ENCODE peak calls at places on chromosome 1, in nine cellular contexts. One of them, this sample, is unnamed.

GRCh38 chr1:5658340-5659316 is 333.6 kb downstream of the NPHP4 start:
- DNase-seq in ecto neural progenitor cell: no peak
- DNase-seq in neuronal stem cell: no peak
- DNase-seq in germinal center: no peak
- DNase-seq in activated naive CD8-positive, alpha-beta T cell treated with anti-CD3 and anti-CD28 coated beads for 36 hours: no peak
- DNase-seq in aorta: no peak
- DNase-seq in left ventricle myocardium inferior: no peak
- DNase-seq in activated CD4-positive, alpha-beta T cell treated with anti-CD3 and anti-CD28 coated beads, Interleukin-2, amount 50 U/mL, for 4 hours: no peak
- DNase-seq in WTC11: no peak
- DNase-seq in this sample: no peak

GRCh38 chr1:207962716-207963428 is 51.9 kb upstream of the CD34 start:
- DNase-seq in activated naive CD8-positive, alpha-beta T cell treated with anti-CD3 and anti-CD28 coated beads for 36 hours: no peak
- DNase-seq in aorta: peak; percentile 71
- DNase-seq in WTC11: peak; percentile 26
- DNase-seq in activated CD4-positive, alpha-beta T cell treated with anti-CD3 and anti-CD28 coated beads, Interleukin-2, amount 50 U/mL, for 4 hours: no peak
- DNase-seq in germinal center: peak; percentile 30
- DNase-seq in ecto neural progenitor cell: no peak
- DNase-seq in left ventricle myocardium inferior: peak; percentile 59
- DNase-seq in neuronal stem cell: no peak
- DNase-seq in this sample: no peak

GRCh38 chr1:87203890-87204289 is 124.8 kb upstream of the LMO4 start:
- DNase-seq in WTC11: no peak
- DNase-seq in left ventricle myocardium inferior: no peak
- DNase-seq in germinal center: no peak
- DNase-seq in activated naive CD8-positive, alpha-beta T cell treated with anti-CD3 and anti-CD28 coated beads for 36 hours: no peak
- DNase-seq in aorta: peak; percentile 49
- DNase-seq in ecto neural progenitor cell: peak; percentile 5
- DNase-seq in neuronal stem cell: no peak
- DNase-seq in activated CD4-positive, alpha-beta T cell treated with anti-CD3 and anti-CD28 coated beads, Interleukin-2, amount 50 U/mL, for 4 hours: no peak
- DNase-seq in this sample: no peak

GRCh38 chr1:17135530-17135929 is 16.3 kb upstream of the PADI2 start:
- DNase-seq in germinal center: no peak
- DNase-seq in left ventricle myocardium inferior: no peak
- DNase-seq in aorta: no peak
- DNase-seq in activated CD4-positive, alpha-beta T cell treated with anti-CD3 and anti-CD28 coated beads, Interleukin-2, amount 50 U/mL, for 4 hours: no peak
- DNase-seq in neuronal stem cell: no peak
- DNase-seq in WTC11: no peak
- DNase-seq in activated naive CD8-positive, alpha-beta T cell treated with anti-CD3 and anti-CD28 coated beads for 36 hours: no peak
- DNase-seq in ecto neural progenitor cell: no peak
- DNase-seq in this sample: no peak

GRCh38 chr1:16441312-16441641 is 753 bp downstream of the NECAP2 start:
- DNase-seq in ecto neural progenitor cell: no peak
- DNase-seq in germinal center: no peak
- DNase-seq in activated CD4-positive, alpha-beta T cell treated with anti-CD3 and anti-CD28 coated beads, Interleukin-2, amount 50 U/mL, for 4 hours: no peak
- DNase-seq in activated naive CD8-positive, alpha-beta T cell treated with anti-CD3 and anti-CD28 coated beads for 36 hours: no peak
- DNase-seq in aorta: no peak
- DNase-seq in neuronal stem cell: no peak
- DNase-seq in WTC11: no peak
- DNase-seq in left ventricle myocardium inferior: no peak
- DNase-seq in this sample: no peak

GRCh38 chr1:244065063-244065788 is 14.1 kb downstream of the ZBTB18 start:
- DNase-seq in left ventricle myocardium inferior: no peak
- DNase-seq in ecto neural progenitor cell: no peak
- DNase-seq in aorta: no peak
- DNase-seq in germinal center: no peak
- DNase-seq in activated CD4-positive, alpha-beta T cell treated with anti-CD3 and anti-CD28 coated beads, Interleukin-2, amount 50 U/mL, for 4 hours: no peak
- DNase-seq in neuronal stem cell: no peak
- DNase-seq in WTC11: no peak
- DNase-seq in activated naive CD8-positive, alpha-beta T cell treated with anti-CD3 and anti-CD28 coated beads for 36 hours: no peak
- DNase-seq in this sample: no peak

GRCh38 chr1:160169553-160170399 is 18.4 kb downstream of the ATP1A4 start:
- DNase-seq in aorta: no peak
- DNase-seq in neuronal stem cell: peak; percentile 67
- DNase-seq in left ventricle myocardium inferior: no peak
- DNase-seq in ecto neural progenitor cell: peak; percentile 71
- DNase-seq in germinal center: no peak
- DNase-seq in WTC11: peak; percentile 75
- DNase-seq in activated CD4-positive, alpha-beta T cell treated with anti-CD3 and anti-CD28 coated beads, Interleukin-2, amount 50 U/mL, for 4 hours: no peak
- DNase-seq in activated naive CD8-positive, alpha-beta T cell treated with anti-CD3 and anti-CD28 coated beads for 36 hours: peak; percentile 64
- DNase-seq in this sample: no peak

GRCh38 chr1:16386454-16387113 is 19.5 kb downstream of the SZRD1 start:
- DNase-seq in germinal center: no peak
- DNase-seq in aorta: no peak
- DNase-seq in activated CD4-positive, alpha-beta T cell treated with anti-CD3 and anti-CD28 coated beads, Interleukin-2, amount 50 U/mL, for 4 hours: no peak
- DNase-seq in WTC11: no peak
- DNase-seq in activated naive CD8-positive, alpha-beta T cell treated with anti-CD3 and anti-CD28 coated beads for 36 hours: no peak
- DNase-seq in neuronal stem cell: no peak
- DNase-seq in left ventricle myocardium inferior: no peak
- DNase-seq in ecto neural progenitor cell: no peak
- DNase-seq in this sample: peak; percentile 70

GRCh38 chr1:153699116-153699515 is 20.6 kb downstream of the NPR1 start:
- DNase-seq in WTC11: no peak
- DNase-seq in germinal center: no peak
- DNase-seq in activated naive CD8-positive, alpha-beta T cell treated with anti-CD3 and anti-CD28 coated beads for 36 hours: no peak
- DNase-seq in activated CD4-positive, alpha-beta T cell treated with anti-CD3 and anti-CD28 coated beads, Interleukin-2, amount 50 U/mL, for 4 hours: no peak
- DNase-seq in neuronal stem cell: no peak
- DNase-seq in aorta: no peak
- DNase-seq in ecto neural progenitor cell: no peak
- DNase-seq in left ventricle myocardium inferior: no peak
- DNase-seq in this sample: peak; percentile 43